ENCODE peak calls at places on chromosome 1, in four cellular contexts. L is GM12892, E is DMS153, M is NCI-H1417. A is an unnamed sample.

GRCh38 chr1:225004396-225004795 is 74.9 kb downstream of the DNAH14 start:
- DNase-seq in M (no peak), L (no peak), E (no peak), A (no peak)

GRCh38 chr1:167090289-167090942 is at the start of gene GPA33:
- DNase-seq in L (no peak), M (no peak), E (peak; percentile 35), A (no peak)

GRCh38 chr1:7315316-7315715 is 455.8 kb upstream of the VAMP3 start:
- DNase-seq in M (no peak), L (no peak), E (no peak), A (no peak)

GRCh38 chr1:41813755-41814694 is 104.7 kb downstream of the HIVEP3 start:
- DNase-seq in E (no peak), L (no peak), M (no peak), A (no peak)

GRCh38 chr1:95325337-95325736 is 91.3 kb downstream of the RWDD3 start:
- DNase-seq in L (no peak), E (no peak), M (no peak), A (no peak)

GRCh38 chr1:235999259-235999925 is 65.5 kb downstream of the NID1 start:
- DNase-seq in E (no peak), L (peak; percentile 28), M (no peak), A (no peak)

GRCh38 chr1:214216779-214217178 is 64.2 kb upstream of the SMYD2 start:
- DNase-seq in M (no peak), E (peak; percentile 62), L (no peak), A (peak; percentile 63)

GRCh38 chr1:11653616-11654570 is at the start of gene FBXO2:
- DNase-seq in E (no peak), L (peak; percentile 65), M (no peak), A (no peak)

A was measured in NCI-H2029 treated with DMSO at 0.1 percent for 48 hours.